ENCODE peak calls at places on chromosomes 11 and 22, in eight cellular contexts. S is KBM-7; Z is left lobe of liver; F is activated T-cell treated with anti-CD3 and anti-CD28 coated beads for 1 hour; H is progenitor cell of endocrine pancreas; O is transverse colon; P is EL; J is activated CD4-positive, alpha-beta T cell treated with anti-CD3 and anti-CD28 coated beads, Interleukin-2, amount 50 U/mL, for 48 hours. U is an unnamed sample.

GRCh38 chr11:44178381-44178780 is 82.9 kb downstream of the EXT2 start:
- DNase-seq in S (no peak), Z (no peak), F (no peak), H (no peak), O (no peak), P (peak), J (no peak), U (no peak)

GRCh38 chr22:42022162-42022847 is 23.7 kb downstream of the WBP2NL start:
- DNase-seq in S (peak), Z (no peak), F (no peak), H (no peak), O (peak), P (no peak), J (no peak), U (no peak)

GRCh38 chr11:131373326-131373725 is 2.9 kb downstream of the NTM start:
- DNase-seq in S (no peak), Z (no peak), F (no peak), H (no peak), O (no peak), P (no peak), J (no peak), U (no peak)

GRCh38 chr11:33536178-33536577 is 164.4 kb downstream of the C11orf91 start:
- DNase-seq in S (no peak), Z (no peak), F (no peak), H (no peak), O (no peak), P (no peak), J (no peak), U (no peak)

GRCh38 chr22:43743131-43743530 is 69.0 kb downstream of the EFCAB6 start:
- DNase-seq in S (no peak), Z (no peak), F (no peak), H (no peak), O (no peak), P (no peak), J (no peak), U (no peak)

GRCh38 chr11:93481279-93481678 is 61.9 kb downstream of the SMCO4 start:
- DNase-seq in S (no peak), Z (no peak), F (no peak), H (no peak), O (peak), P (no peak), J (no peak), U (no peak)

GRCh38 chr11:28058333-28058732 is 49.6 kb downstream of the KIF18A start:
- DNase-seq in S (no peak), Z (no peak), F (no peak), H (no peak), O (no peak), P (peak), J (no peak), U (no peak)

GRCh38 chr22:33984741-33985287 is 64.5 kb upstream of the LARGE1 start:
- DNase-seq in S (no peak), Z (peak), F (no peak), H (no peak), O (no peak), P (no peak), J (no peak), U (no peak)

GRCh38 chr11:65719887-65720236 is 736 bp downstream of the RNASEH2C start:
- DNase-seq in S (no peak), Z (no peak), F (no peak), H (no peak), O (no peak), P (peak), J (peak), U (peak)

GRCh38 chr22:40423246-40423753 is 52.9 kb downstream of the SGSM3 start:
- DNase-seq in S (no peak), Z (no peak), F (no peak), H (no peak), O (no peak), P (no peak), J (no peak), U (no peak)

GRCh38 chr11:44083906-44084305 is 11.6 kb upstream of the EXT2 start:
- DNase-seq in S (no peak), Z (no peak), F (no peak), H (no peak), O (no peak), P (no peak), J (no peak), U (no peak)

GRCh38 chr11:117316197-117316961 is at the start of gene BACE1:
- DNase-seq in S (peak), Z (peak), F (no peak), H (peak), O (peak), P (peak), J (peak), U (no peak)